ENCODE peak calls at places on chromosomes 12 and 14, in ten cellular contexts. One of them, this sample, is unnamed.

GRCh38 chr14:59664741-59665140 is 88.1 kb upstream of the CCDC175 start:
- DNase-seq in GM20000: no peak
- DNase-seq in Right ventricle myocardium superior: no peak
- DNase-seq in anterior cingulate cortex: no peak
- DNase-seq in BJ: no peak
- DNase-seq in HCT116: no peak
- DNase-seq in left kidney: no peak
- DNase-seq in activated naive CD4-positive, alpha-beta T cell treated with anti-CD3 and anti-CD28 coated beads, Interleukin-2, amount 50 U/mL, for 16 hours: no peak
- DNase-seq in renal cortical epithelial cell: no peak
- DNase-seq in RPMI8226: no peak
- DNase-seq in this sample: no peak

GRCh38 chr14:99784508-99784907 is 8.7 kb upstream of the EML1 start:
- DNase-seq in HCT116: no peak
- DNase-seq in left kidney: no peak
- DNase-seq in Right ventricle myocardium superior: no peak
- DNase-seq in anterior cingulate cortex: no peak
- DNase-seq in activated naive CD4-positive, alpha-beta T cell treated with anti-CD3 and anti-CD28 coated beads, Interleukin-2, amount 50 U/mL, for 16 hours: no peak
- DNase-seq in RPMI8226: no peak
- DNase-seq in BJ: no peak
- DNase-seq in renal cortical epithelial cell: no peak
- DNase-seq in GM20000: no peak
- DNase-seq in this sample: no peak

GRCh38 chr14:21326972-21327371 is 47.1 kb downstream of the RPGRIP1 start:
- DNase-seq in renal cortical epithelial cell: no peak
- DNase-seq in left kidney: no peak
- DNase-seq in GM20000: no peak
- DNase-seq in activated naive CD4-positive, alpha-beta T cell treated with anti-CD3 and anti-CD28 coated beads, Interleukin-2, amount 50 U/mL, for 16 hours: no peak
- DNase-seq in BJ: no peak
- DNase-seq in Right ventricle myocardium superior: no peak
- DNase-seq in anterior cingulate cortex: no peak
- DNase-seq in HCT116: no peak
- DNase-seq in RPMI8226: peak
- DNase-seq in this sample: no peak

GRCh38 chr12:75784591-75784990 is 247.0 kb downstream of the PHLDA1 start:
- DNase-seq in GM20000: no peak
- DNase-seq in activated naive CD4-positive, alpha-beta T cell treated with anti-CD3 and anti-CD28 coated beads, Interleukin-2, amount 50 U/mL, for 16 hours: no peak
- DNase-seq in RPMI8226: peak
- DNase-seq in HCT116: no peak
- DNase-seq in renal cortical epithelial cell: peak
- DNase-seq in anterior cingulate cortex: peak
- DNase-seq in left kidney: peak
- DNase-seq in Right ventricle myocardium superior: peak
- DNase-seq in BJ: no peak
- DNase-seq in this sample: peak

GRCh38 chr14:85744573-85744972 is 214.6 kb downstream of the FLRT2 start:
- DNase-seq in renal cortical epithelial cell: no peak
- DNase-seq in Right ventricle myocardium superior: no peak
- DNase-seq in GM20000: no peak
- DNase-seq in anterior cingulate cortex: no peak
- DNase-seq in activated naive CD4-positive, alpha-beta T cell treated with anti-CD3 and anti-CD28 coated beads, Interleukin-2, amount 50 U/mL, for 16 hours: no peak
- DNase-seq in RPMI8226: no peak
- DNase-seq in HCT116: no peak
- DNase-seq in BJ: no peak
- DNase-seq in left kidney: no peak
- DNase-seq in this sample: no peak

GRCh38 chr14:65281991-65282908 is 130.3 kb upstream of the FUT8 start:
- DNase-seq in Right ventricle myocardium superior: no peak
- DNase-seq in anterior cingulate cortex: peak
- DNase-seq in left kidney: peak
- DNase-seq in HCT116: no peak
- DNase-seq in activated naive CD4-positive, alpha-beta T cell treated with anti-CD3 and anti-CD28 coated beads, Interleukin-2, amount 50 U/mL, for 16 hours: no peak
- DNase-seq in renal cortical epithelial cell: peak
- DNase-seq in BJ: peak
- DNase-seq in RPMI8226: peak
- DNase-seq in GM20000: peak
- DNase-seq in this sample: peak

GRCh38 chr12:69985656-69986055 is 160.6 kb downstream of the MYRFL start:
- DNase-seq in anterior cingulate cortex: no peak
- DNase-seq in renal cortical epithelial cell: no peak
- DNase-seq in left kidney: peak
- DNase-seq in BJ: no peak
- DNase-seq in Right ventricle myocardium superior: no peak
- DNase-seq in activated naive CD4-positive, alpha-beta T cell treated with anti-CD3 and anti-CD28 coated beads, Interleukin-2, amount 50 U/mL, for 16 hours: no peak
- DNase-seq in GM20000: peak
- DNase-seq in RPMI8226: peak
- DNase-seq in HCT116: peak
- DNase-seq in this sample: no peak

GRCh38 chr12:124369055-124369900 is 74.4 kb downstream of the RFLNA start:
- DNase-seq in GM20000: no peak
- DNase-seq in Right ventricle myocardium superior: peak
- DNase-seq in HCT116: no peak
- DNase-seq in BJ: peak
- DNase-seq in anterior cingulate cortex: peak
- DNase-seq in left kidney: peak
- DNase-seq in renal cortical epithelial cell: peak
- DNase-seq in RPMI8226: no peak
- DNase-seq in activated naive CD4-positive, alpha-beta T cell treated with anti-CD3 and anti-CD28 coated beads, Interleukin-2, amount 50 U/mL, for 16 hours: no peak
- DNase-seq in this sample: peak